ENCODE peak calls at places on chromosomes 7 and 10, in seven cellular contexts. W is NT2/D1; S is fibroblast of lung; E is stimulated activated CD4-positive, alpha-beta T cell treated with anti-CD3 and anti-CD28 coated beads, Interleukin-1b, Interleukin-23, amount 100 ng/mL, for 48 hours; G is SJSA1; V is activated CD4-positive, alpha-beta T cell treated with anti-CD3 and anti-CD28 coated beads, Interleukin-2, amount 50 U/mL, for 24 hours; C is Caco-2. K is an unnamed sample.

GRCh38 chr10:130179640-130180039 is 43.4 kb downstream of the GLRX3 start:
- DNase-seq in W (peak; percentile 39), S (peak; percentile 68), E (peak; percentile 44), G (peak; percentile 14), V (peak; percentile 27), C (peak; percentile 65), K (peak; percentile 89)

GRCh38 chr10:43437141-43437860 is 390 bp downstream of the ZNF487 start:
- DNase-seq in W (no peak), S (no peak), E (no peak), G (no peak), V (no peak), C (no peak), K (no peak)

GRCh38 chr10:130029209-130029608 is 65.1 kb upstream of the EBF3 start:
- DNase-seq in W (no peak), S (no peak), E (no peak), G (no peak), V (no peak), C (no peak), K (no peak)

GRCh38 chr10:88991161-88991899 is 732 bp downstream of the FAS start:
- DNase-seq in W (no peak), S (peak; percentile 76), E (peak; percentile 72), G (peak; percentile 70), V (peak; percentile 55), C (peak; percentile 18), K (peak; percentile 76)

GRCh38 chr7:135169141-135169935 is 1.2 kb downstream of the CYREN start:
- DNase-seq in W (no peak), S (peak; percentile 67), E (peak; percentile 74), G (peak; percentile 34), V (no peak), C (peak; percentile 60), K (peak; percentile 27)

GRCh38 chr7:82223580-82223979 is 220.0 kb downstream of the CACNA2D1 start:
- DNase-seq in W (no peak), S (no peak), E (no peak), G (no peak), V (no peak), C (no peak), K (no peak)

GRCh38 chr10:47415520-47416304 is 31.6 kb upstream of the ZNF488 start:
- DNase-seq in W (no peak), S (peak; percentile 30), E (peak; percentile 30), G (no peak), V (no peak), C (no peak), K (no peak)

GRCh38 chr7:16136896-16137295 is 284.4 kb downstream of the CRPPA start:
- DNase-seq in W (no peak), S (no peak), E (no peak), G (no peak), V (no peak), C (no peak), K (no peak)

GRCh38 chr7:20351901-20352300 is 21.2 kb downstream of the ITGB8 start:
- DNase-seq in W (no peak), S (peak; percentile 79), E (no peak), G (peak; percentile 67), V (no peak), C (no peak), K (peak; percentile 69)

GRCh38 chr10:113485801-113486200 is 67.1 kb upstream of the HABP2 start:
- DNase-seq in W (no peak), S (peak; percentile 46), E (no peak), G (no peak), V (no peak), C (no peak), K (no peak)

GRCh38 chr10:22365644-22366565 is 20.6 kb downstream of the SPAG6 start:
- DNase-seq in W (no peak), S (peak; percentile 12), E (no peak), G (no peak), V (no peak), C (no peak), K (no peak)

GRCh38 chr10:22341190-22341935 is 3.9 kb upstream of the SPAG6 start:
- DNase-seq in W (no peak), S (no peak), E (no peak), G (peak; percentile 61), V (no peak), C (no peak), K (peak; percentile 34)

GRCh38 chr7:107201795-107202450 is 33.1 kb downstream of the HBP1 start:
- DNase-seq in W (peak; percentile 20), S (peak; percentile 11), E (peak; percentile 21), G (no peak), V (no peak), C (peak; percentile 53), K (peak; percentile 36)

GRCh38 chr7:136086712-136087111 is 109.6 kb upstream of the MTPN start:
- DNase-seq in W (peak; percentile 61), S (peak; percentile 94), E (no peak), G (peak; percentile 78), V (no peak), C (peak; percentile 77), K (peak; percentile 94)

GRCh38 chr10:16995867-16996529 is 133.6 kb downstream of the CUBN start:
- DNase-seq in W (no peak), S (peak; percentile 73), E (no peak), G (no peak), V (no peak), C (no peak), K (peak; percentile 87)

GRCh38 chr10:42111076-42111475 is 527.3 kb downstream of the ZNF33B start:
- DNase-seq in W (no peak), S (no peak), E (no peak), G (no peak), V (no peak), C (no peak), K (no peak)

GRCh38 chr10:102065561-102066420 is 642 bp downstream of the HPS6 start:
- DNase-seq in W (no peak), S (no peak), E (no peak), G (no peak), V (no peak), C (peak; percentile 59), K (peak; percentile 22)

GRCh38 chr7:15839415-15840100 is 153.1 kb upstream of the MEOX2 start:
- DNase-seq in W (peak; percentile 74), S (no peak), E (no peak), G (no peak), V (no peak), C (no peak), K (peak; percentile 47)

GRCh38 chr7:133561361-133561760 is 308.5 kb downstream of the EXOC4 start:
- DNase-seq in W (no peak), S (no peak), E (no peak), G (no peak), V (no peak), C (no peak), K (no peak)

GRCh38 chr7:156383526-156383925 is 257.0 kb upstream of the RNF32 start:
- DNase-seq in W (no peak), S (no peak), E (no peak), G (no peak), V (no peak), C (peak; percentile 22), K (no peak)

GRCh38 chr7:55784151-55784550 is 78.4 kb downstream of the SEPTIN14 start:
- DNase-seq in W (no peak), S (no peak), E (no peak), G (no peak), V (no peak), C (no peak), K (no peak)

GRCh38 chr10:77319557-77319956 is 318.1 kb downstream of the KCNMA1 start:
- DNase-seq in W (no peak), S (peak; percentile 68), E (no peak), G (no peak), V (no peak), C (no peak), K (peak; percentile 16)